ENCODE peak calls at places on chromosomes 7 and 10, in six cellular contexts. One of them, this sample, is unnamed.

GRCh38 chr7:79782256-79782655 is 328.8 kb upstream of the MAGI2 start:
- DNase-seq in colonic mucosa: no peak
- DNase-seq in activated T-helper 1 cell treated with anti-CD3 and anti-CD28 coated beads, Interleukin-12 subunit alpha, Interleukin-12 subunit beta, Interleukin-2, Interleukin-4 antibody, amounts not matched to agents 30 ng/mL and 10 ng/mL and 1 ng/mL, durations not matched to agents 14 hours and 24 hours and 36 hours: no peak
- DNase-seq in SK-N-MC: no peak
- DNase-seq in MCF 10A: no peak
- DNase-seq in left ventricle myocardium superior: no peak
- DNase-seq in this sample: no peak

GRCh38 chr10:112585052-112585451 is 138.0 kb downstream of the VTI1A start:
- DNase-seq in SK-N-MC: no peak
- DNase-seq in left ventricle myocardium superior: no peak
- DNase-seq in MCF 10A: peak; percentile 75
- DNase-seq in activated T-helper 1 cell treated with anti-CD3 and anti-CD28 coated beads, Interleukin-12 subunit alpha, Interleukin-12 subunit beta, Interleukin-2, Interleukin-4 antibody, amounts not matched to agents 30 ng/mL and 10 ng/mL and 1 ng/mL, durations not matched to agents 14 hours and 24 hours and 36 hours: no peak
- DNase-seq in colonic mucosa: no peak
- DNase-seq in this sample: peak; percentile 26

GRCh38 chr10:21700474-21700873 is 166.4 kb downstream of the MLLT10 start:
- DNase-seq in SK-N-MC: no peak
- DNase-seq in MCF 10A: no peak
- DNase-seq in colonic mucosa: no peak
- DNase-seq in left ventricle myocardium superior: no peak
- DNase-seq in activated T-helper 1 cell treated with anti-CD3 and anti-CD28 coated beads, Interleukin-12 subunit alpha, Interleukin-12 subunit beta, Interleukin-2, Interleukin-4 antibody, amounts not matched to agents 30 ng/mL and 10 ng/mL and 1 ng/mL, durations not matched to agents 14 hours and 24 hours and 36 hours: no peak
- DNase-seq in this sample: no peak

GRCh38 chr10:30791197-30791611 is 161.7 kb upstream of the LYZL2 start:
- DNase-seq in SK-N-MC: no peak
- DNase-seq in MCF 10A: no peak
- DNase-seq in colonic mucosa: peak; percentile 39
- DNase-seq in activated T-helper 1 cell treated with anti-CD3 and anti-CD28 coated beads, Interleukin-12 subunit alpha, Interleukin-12 subunit beta, Interleukin-2, Interleukin-4 antibody, amounts not matched to agents 30 ng/mL and 10 ng/mL and 1 ng/mL, durations not matched to agents 14 hours and 24 hours and 36 hours: no peak
- DNase-seq in left ventricle myocardium superior: no peak
- DNase-seq in this sample: no peak

GRCh38 chr7:44401692-44402091 is 76.3 kb upstream of the CAMK2B start:
- DNase-seq in left ventricle myocardium superior: no peak
- DNase-seq in activated T-helper 1 cell treated with anti-CD3 and anti-CD28 coated beads, Interleukin-12 subunit alpha, Interleukin-12 subunit beta, Interleukin-2, Interleukin-4 antibody, amounts not matched to agents 30 ng/mL and 10 ng/mL and 1 ng/mL, durations not matched to agents 14 hours and 24 hours and 36 hours: no peak
- DNase-seq in SK-N-MC: no peak
- DNase-seq in MCF 10A: no peak
- DNase-seq in colonic mucosa: no peak
- DNase-seq in this sample: no peak

GRCh38 chr10:7908541-7909210 is 90.4 kb downstream of the TAF3 start:
- DNase-seq in SK-N-MC: no peak
- DNase-seq in MCF 10A: no peak
- DNase-seq in activated T-helper 1 cell treated with anti-CD3 and anti-CD28 coated beads, Interleukin-12 subunit alpha, Interleukin-12 subunit beta, Interleukin-2, Interleukin-4 antibody, amounts not matched to agents 30 ng/mL and 10 ng/mL and 1 ng/mL, durations not matched to agents 14 hours and 24 hours and 36 hours: no peak
- DNase-seq in left ventricle myocardium superior: peak; percentile 46
- DNase-seq in colonic mucosa: no peak
- DNase-seq in this sample: peak; percentile 63

GRCh38 chr7:50315739-50316671 is 11.5 kb downstream of the IKZF1 start:
- DNase-seq in MCF 10A: no peak
- DNase-seq in SK-N-MC: no peak
- DNase-seq in colonic mucosa: no peak
- DNase-seq in activated T-helper 1 cell treated with anti-CD3 and anti-CD28 coated beads, Interleukin-12 subunit alpha, Interleukin-12 subunit beta, Interleukin-2, Interleukin-4 antibody, amounts not matched to agents 30 ng/mL and 10 ng/mL and 1 ng/mL, durations not matched to agents 14 hours and 24 hours and 36 hours: no peak
- DNase-seq in left ventricle myocardium superior: no peak
- DNase-seq in this sample: no peak

GRCh38 chr10:76883596-76883995 is 754.0 kb downstream of the KCNMA1 start:
- DNase-seq in MCF 10A: no peak
- DNase-seq in left ventricle myocardium superior: no peak
- DNase-seq in colonic mucosa: no peak
- DNase-seq in SK-N-MC: no peak
- DNase-seq in activated T-helper 1 cell treated with anti-CD3 and anti-CD28 coated beads, Interleukin-12 subunit alpha, Interleukin-12 subunit beta, Interleukin-2, Interleukin-4 antibody, amounts not matched to agents 30 ng/mL and 10 ng/mL and 1 ng/mL, durations not matched to agents 14 hours and 24 hours and 36 hours: no peak
- DNase-seq in this sample: no peak

GRCh38 chr7:46812047-46812672 is 769.8 kb downstream of the TNS3 start:
- DNase-seq in activated T-helper 1 cell treated with anti-CD3 and anti-CD28 coated beads, Interleukin-12 subunit alpha, Interleukin-12 subunit beta, Interleukin-2, Interleukin-4 antibody, amounts not matched to agents 30 ng/mL and 10 ng/mL and 1 ng/mL, durations not matched to agents 14 hours and 24 hours and 36 hours: no peak
- DNase-seq in SK-N-MC: no peak
- DNase-seq in left ventricle myocardium superior: no peak
- DNase-seq in colonic mucosa: no peak
- DNase-seq in MCF 10A: no peak
- DNase-seq in this sample: no peak

GRCh38 chr10:47346572-47347302 is 1.4 kb upstream of the RBP3 start:
- DNase-seq in left ventricle myocardium superior: no peak
- DNase-seq in activated T-helper 1 cell treated with anti-CD3 and anti-CD28 coated beads, Interleukin-12 subunit alpha, Interleukin-12 subunit beta, Interleukin-2, Interleukin-4 antibody, amounts not matched to agents 30 ng/mL and 10 ng/mL and 1 ng/mL, durations not matched to agents 14 hours and 24 hours and 36 hours: no peak
- DNase-seq in MCF 10A: peak; percentile 23
- DNase-seq in colonic mucosa: peak; percentile 44
- DNase-seq in SK-N-MC: no peak
- DNase-seq in this sample: no peak

GRCh38 chr10:34612446-34612845 is 202.7 kb downstream of the PARD3 start:
- DNase-seq in MCF 10A: peak; percentile 8
- DNase-seq in left ventricle myocardium superior: no peak
- DNase-seq in activated T-helper 1 cell treated with anti-CD3 and anti-CD28 coated beads, Interleukin-12 subunit alpha, Interleukin-12 subunit beta, Interleukin-2, Interleukin-4 antibody, amounts not matched to agents 30 ng/mL and 10 ng/mL and 1 ng/mL, durations not matched to agents 14 hours and 24 hours and 36 hours: no peak
- DNase-seq in colonic mucosa: no peak
- DNase-seq in SK-N-MC: no peak
- DNase-seq in this sample: no peak

GRCh38 chr10:97584060-97584797 is at the start of gene HOGA1:
- DNase-seq in SK-N-MC: no peak
- DNase-seq in activated T-helper 1 cell treated with anti-CD3 and anti-CD28 coated beads, Interleukin-12 subunit alpha, Interleukin-12 subunit beta, Interleukin-2, Interleukin-4 antibody, amounts not matched to agents 30 ng/mL and 10 ng/mL and 1 ng/mL, durations not matched to agents 14 hours and 24 hours and 36 hours: no peak
- DNase-seq in MCF 10A: peak; percentile 85
- DNase-seq in colonic mucosa: peak; percentile 32
- DNase-seq in left ventricle myocardium superior: peak; percentile 92
- DNase-seq in this sample: peak; percentile 90

GRCh38 chr7:105244594-105244993 is 144.1 kb downstream of the SRPK2 start:
- DNase-seq in activated T-helper 1 cell treated with anti-CD3 and anti-CD28 coated beads, Interleukin-12 subunit alpha, Interleukin-12 subunit beta, Interleukin-2, Interleukin-4 antibody, amounts not matched to agents 30 ng/mL and 10 ng/mL and 1 ng/mL, durations not matched to agents 14 hours and 24 hours and 36 hours: no peak
- DNase-seq in MCF 10A: no peak
- DNase-seq in SK-N-MC: no peak
- DNase-seq in left ventricle myocardium superior: peak; percentile 46
- DNase-seq in colonic mucosa: no peak
- DNase-seq in this sample: no peak

GRCh38 chr7:77797734-77798393 is 370 bp downstream of the TMEM60 start:
- DNase-seq in MCF 10A: no peak
- DNase-seq in SK-N-MC: no peak
- DNase-seq in colonic mucosa: no peak
- DNase-seq in activated T-helper 1 cell treated with anti-CD3 and anti-CD28 coated beads, Interleukin-12 subunit alpha, Interleukin-12 subunit beta, Interleukin-2, Interleukin-4 antibody, amounts not matched to agents 30 ng/mL and 10 ng/mL and 1 ng/mL, durations not matched to agents 14 hours and 24 hours and 36 hours: no peak
- DNase-seq in left ventricle myocardium superior: peak; percentile 62
- DNase-seq in this sample: no peak

GRCh38 chr7:28104811-28105210 is 75.8 kb downstream of the JAZF1 start:
- DNase-seq in SK-N-MC: no peak
- DNase-seq in colonic mucosa: no peak
- DNase-seq in MCF 10A: no peak
- DNase-seq in activated T-helper 1 cell treated with anti-CD3 and anti-CD28 coated beads, Interleukin-12 subunit alpha, Interleukin-12 subunit beta, Interleukin-2, Interleukin-4 antibody, amounts not matched to agents 30 ng/mL and 10 ng/mL and 1 ng/mL, durations not matched to agents 14 hours and 24 hours and 36 hours: no peak
- DNase-seq in left ventricle myocardium superior: no peak
- DNase-seq in this sample: no peak

GRCh38 chr10:120789292-120789691 is 61.9 kb upstream of the WDR11 start:
- DNase-seq in SK-N-MC: no peak
- DNase-seq in colonic mucosa: no peak
- DNase-seq in left ventricle myocardium superior: no peak
- DNase-seq in MCF 10A: no peak
- DNase-seq in activated T-helper 1 cell treated with anti-CD3 and anti-CD28 coated beads, Interleukin-12 subunit alpha, Interleukin-12 subunit beta, Interleukin-2, Interleukin-4 antibody, amounts not matched to agents 30 ng/mL and 10 ng/mL and 1 ng/mL, durations not matched to agents 14 hours and 24 hours and 36 hours: no peak
- DNase-seq in this sample: no peak

GRCh38 chr10:1183033-1183396 is 126.8 kb downstream of the WDR37 start:
- DNase-seq in MCF 10A: no peak
- DNase-seq in left ventricle myocardium superior: no peak
- DNase-seq in colonic mucosa: no peak
- DNase-seq in SK-N-MC: no peak
- DNase-seq in activated T-helper 1 cell treated with anti-CD3 and anti-CD28 coated beads, Interleukin-12 subunit alpha, Interleukin-12 subunit beta, Interleukin-2, Interleukin-4 antibody, amounts not matched to agents 30 ng/mL and 10 ng/mL and 1 ng/mL, durations not matched to agents 14 hours and 24 hours and 36 hours: no peak
- DNase-seq in this sample: no peak

GRCh38 chr10:99930731-99931550 is 78.8 kb downstream of the DNMBP start:
- DNase-seq in activated T-helper 1 cell treated with anti-CD3 and anti-CD28 coated beads, Interleukin-12 subunit alpha, Interleukin-12 subunit beta, Interleukin-2, Interleukin-4 antibody, amounts not matched to agents 30 ng/mL and 10 ng/mL and 1 ng/mL, durations not matched to agents 14 hours and 24 hours and 36 hours: no peak
- DNase-seq in SK-N-MC: no peak
- DNase-seq in MCF 10A: peak; percentile 42
- DNase-seq in colonic mucosa: peak; percentile 94
- DNase-seq in left ventricle myocardium superior: no peak
- DNase-seq in this sample: peak; percentile 90

GRCh38 chr7:148688526-148688925 is 10.2 kb upstream of the CUL1 start:
- DNase-seq in left ventricle myocardium superior: no peak
- DNase-seq in activated T-helper 1 cell treated with anti-CD3 and anti-CD28 coated beads, Interleukin-12 subunit alpha, Interleukin-12 subunit beta, Interleukin-2, Interleukin-4 antibody, amounts not matched to agents 30 ng/mL and 10 ng/mL and 1 ng/mL, durations not matched to agents 14 hours and 24 hours and 36 hours: no peak
- DNase-seq in MCF 10A: no peak
- DNase-seq in SK-N-MC: no peak
- DNase-seq in colonic mucosa: no peak
- DNase-seq in this sample: no peak

GRCh38 chr7:137890449-137890916 is 43.7 kb upstream of the DGKI start:
- DNase-seq in left ventricle myocardium superior: no peak
- DNase-seq in colonic mucosa: no peak
- DNase-seq in MCF 10A: no peak
- DNase-seq in activated T-helper 1 cell treated with anti-CD3 and anti-CD28 coated beads, Interleukin-12 subunit alpha, Interleukin-12 subunit beta, Interleukin-2, Interleukin-4 antibody, amounts not matched to agents 30 ng/mL and 10 ng/mL and 1 ng/mL, durations not matched to agents 14 hours and 24 hours and 36 hours: no peak
- DNase-seq in SK-N-MC: no peak
- DNase-seq in this sample: no peak

GRCh38 chr7:30134011-30134410 is 775 bp upstream of the MTURN start:
- DNase-seq in colonic mucosa: no peak
- DNase-seq in activated T-helper 1 cell treated with anti-CD3 and anti-CD28 coated beads, Interleukin-12 subunit alpha, Interleukin-12 subunit beta, Interleukin-2, Interleukin-4 antibody, amounts not matched to agents 30 ng/mL and 10 ng/mL and 1 ng/mL, durations not matched to agents 14 hours and 24 hours and 36 hours: no peak
- DNase-seq in MCF 10A: no peak
- DNase-seq in left ventricle myocardium superior: no peak
- DNase-seq in SK-N-MC: no peak
- DNase-seq in this sample: no peak

GRCh38 chr7:28060371-28060950 is 120.1 kb downstream of the JAZF1 start:
- DNase-seq in left ventricle myocardium superior: no peak
- DNase-seq in MCF 10A: no peak
- DNase-seq in activated T-helper 1 cell treated with anti-CD3 and anti-CD28 coated beads, Interleukin-12 subunit alpha, Interleukin-12 subunit beta, Interleukin-2, Interleukin-4 antibody, amounts not matched to agents 30 ng/mL and 10 ng/mL and 1 ng/mL, durations not matched to agents 14 hours and 24 hours and 36 hours: no peak
- DNase-seq in SK-N-MC: no peak
- DNase-seq in colonic mucosa: no peak
- DNase-seq in this sample: no peak

GRCh38 chr10:18594574-18595156 is 56.7 kb downstream of the NSUN6 start:
- DNase-seq in MCF 10A: peak; percentile 11
- DNase-seq in activated T-helper 1 cell treated with anti-CD3 and anti-CD28 coated beads, Interleukin-12 subunit alpha, Interleukin-12 subunit beta, Interleukin-2, Interleukin-4 antibody, amounts not matched to agents 30 ng/mL and 10 ng/mL and 1 ng/mL, durations not matched to agents 14 hours and 24 hours and 36 hours: no peak
- DNase-seq in SK-N-MC: no peak
- DNase-seq in left ventricle myocardium superior: peak; percentile 38
- DNase-seq in colonic mucosa: no peak
- DNase-seq in this sample: no peak

GRCh38 chr7:11127112-11127785 is 153.6 kb downstream of the PHF14 start:
- DNase-seq in MCF 10A: no peak
- DNase-seq in SK-N-MC: no peak
- DNase-seq in colonic mucosa: no peak
- DNase-seq in left ventricle myocardium superior: no peak
- DNase-seq in activated T-helper 1 cell treated with anti-CD3 and anti-CD28 coated beads, Interleukin-12 subunit alpha, Interleukin-12 subunit beta, Interleukin-2, Interleukin-4 antibody, amounts not matched to agents 30 ng/mL and 10 ng/mL and 1 ng/mL, durations not matched to agents 14 hours and 24 hours and 36 hours: no peak
- DNase-seq in this sample: no peak

GRCh38 chr10:84550756-84551436 is 222.5 kb downstream of the CCSER2 start:
- DNase-seq in SK-N-MC: no peak
- DNase-seq in activated T-helper 1 cell treated with anti-CD3 and anti-CD28 coated beads, Interleukin-12 subunit alpha, Interleukin-12 subunit beta, Interleukin-2, Interleukin-4 antibody, amounts not matched to agents 30 ng/mL and 10 ng/mL and 1 ng/mL, durations not matched to agents 14 hours and 24 hours and 36 hours: no peak
- DNase-seq in MCF 10A: no peak
- DNase-seq in left ventricle myocardium superior: no peak
- DNase-seq in colonic mucosa: no peak
- DNase-seq in this sample: no peak

GRCh38 chr10:35803046-35803445 is 160.9 kb upstream of the FZD8 start:
- DNase-seq in colonic mucosa: no peak
- DNase-seq in SK-N-MC: no peak
- DNase-seq in MCF 10A: no peak
- DNase-seq in left ventricle myocardium superior: no peak
- DNase-seq in activated T-helper 1 cell treated with anti-CD3 and anti-CD28 coated beads, Interleukin-12 subunit alpha, Interleukin-12 subunit beta, Interleukin-2, Interleukin-4 antibody, amounts not matched to agents 30 ng/mL and 10 ng/mL and 1 ng/mL, durations not matched to agents 14 hours and 24 hours and 36 hours: no peak
- DNase-seq in this sample: no peak

GRCh38 chr7:77157446-77157845 is 35.0 kb downstream of the CCDC146 start:
- DNase-seq in activated T-helper 1 cell treated with anti-CD3 and anti-CD28 coated beads, Interleukin-12 subunit alpha, Interleukin-12 subunit beta, Interleukin-2, Interleukin-4 antibody, amounts not matched to agents 30 ng/mL and 10 ng/mL and 1 ng/mL, durations not matched to agents 14 hours and 24 hours and 36 hours: peak; percentile 2
- DNase-seq in left ventricle myocardium superior: no peak
- DNase-seq in SK-N-MC: no peak
- DNase-seq in MCF 10A: peak; percentile 17
- DNase-seq in colonic mucosa: no peak
- DNase-seq in this sample: no peak

GRCh38 chr10:49499305-49499851 is 39.5 kb downstream of the ERCC6 start:
- DNase-seq in left ventricle myocardium superior: no peak
- DNase-seq in SK-N-MC: no peak
- DNase-seq in activated T-helper 1 cell treated with anti-CD3 and anti-CD28 coated beads, Interleukin-12 subunit alpha, Interleukin-12 subunit beta, Interleukin-2, Interleukin-4 antibody, amounts not matched to agents 30 ng/mL and 10 ng/mL and 1 ng/mL, durations not matched to agents 14 hours and 24 hours and 36 hours: no peak
- DNase-seq in colonic mucosa: peak; percentile 21
- DNase-seq in MCF 10A: no peak
- DNase-seq in this sample: no peak

GRCh38 chr7:82755705-82756551 is 312.4 kb upstream of the CACNA2D1 start:
- DNase-seq in activated T-helper 1 cell treated with anti-CD3 and anti-CD28 coated beads, Interleukin-12 subunit alpha, Interleukin-12 subunit beta, Interleukin-2, Interleukin-4 antibody, amounts not matched to agents 30 ng/mL and 10 ng/mL and 1 ng/mL, durations not matched to agents 14 hours and 24 hours and 36 hours: no peak
- DNase-seq in left ventricle myocardium superior: no peak
- DNase-seq in MCF 10A: no peak
- DNase-seq in SK-N-MC: no peak
- DNase-seq in colonic mucosa: no peak
- DNase-seq in this sample: no peak

GRCh38 chr10:19945275-19945674 is 129.0 kb downstream of the PLXDC2 start:
- DNase-seq in activated T-helper 1 cell treated with anti-CD3 and anti-CD28 coated beads, Interleukin-12 subunit alpha, Interleukin-12 subunit beta, Interleukin-2, Interleukin-4 antibody, amounts not matched to agents 30 ng/mL and 10 ng/mL and 1 ng/mL, durations not matched to agents 14 hours and 24 hours and 36 hours: no peak
- DNase-seq in MCF 10A: no peak
- DNase-seq in left ventricle myocardium superior: peak; percentile 64
- DNase-seq in colonic mucosa: no peak
- DNase-seq in SK-N-MC: no peak
- DNase-seq in this sample: peak; percentile 45

GRCh38 chr7:14228341-14228740 is 238.9 kb upstream of the ETV1 start:
- DNase-seq in activated T-helper 1 cell treated with anti-CD3 and anti-CD28 coated beads, Interleukin-12 subunit alpha, Interleukin-12 subunit beta, Interleukin-2, Interleukin-4 antibody, amounts not matched to agents 30 ng/mL and 10 ng/mL and 1 ng/mL, durations not matched to agents 14 hours and 24 hours and 36 hours: no peak
- DNase-seq in colonic mucosa: no peak
- DNase-seq in SK-N-MC: no peak
- DNase-seq in MCF 10A: no peak
- DNase-seq in left ventricle myocardium superior: no peak
- DNase-seq in this sample: no peak

GRCh38 chr7:132138817-132139216 is 437.5 kb downstream of the PLXNA4 start:
- DNase-seq in left ventricle myocardium superior: no peak
- DNase-seq in colonic mucosa: no peak
- DNase-seq in MCF 10A: no peak
- DNase-seq in SK-N-MC: no peak
- DNase-seq in activated T-helper 1 cell treated with anti-CD3 and anti-CD28 coated beads, Interleukin-12 subunit alpha, Interleukin-12 subunit beta, Interleukin-2, Interleukin-4 antibody, amounts not matched to agents 30 ng/mL and 10 ng/mL and 1 ng/mL, durations not matched to agents 14 hours and 24 hours and 36 hours: no peak
- DNase-seq in this sample: no peak

GRCh38 chr10:120755771-120756170 is 95.4 kb upstream of the WDR11 start:
- DNase-seq in activated T-helper 1 cell treated with anti-CD3 and anti-CD28 coated beads, Interleukin-12 subunit alpha, Interleukin-12 subunit beta, Interleukin-2, Interleukin-4 antibody, amounts not matched to agents 30 ng/mL and 10 ng/mL and 1 ng/mL, durations not matched to agents 14 hours and 24 hours and 36 hours: no peak
- DNase-seq in MCF 10A: no peak
- DNase-seq in colonic mucosa: no peak
- DNase-seq in left ventricle myocardium superior: no peak
- DNase-seq in SK-N-MC: no peak
- DNase-seq in this sample: no peak

GRCh38 chr7:120554960-120555571 is 282.1 kb downstream of the KCND2 start:
- DNase-seq in left ventricle myocardium superior: no peak
- DNase-seq in colonic mucosa: peak; percentile 25
- DNase-seq in SK-N-MC: peak; percentile 72
- DNase-seq in activated T-helper 1 cell treated with anti-CD3 and anti-CD28 coated beads, Interleukin-12 subunit alpha, Interleukin-12 subunit beta, Interleukin-2, Interleukin-4 antibody, amounts not matched to agents 30 ng/mL and 10 ng/mL and 1 ng/mL, durations not matched to agents 14 hours and 24 hours and 36 hours: no peak
- DNase-seq in MCF 10A: peak; percentile 60
- DNase-seq in this sample: peak; percentile 37

GRCh38 chr7:100802951-100803350 is 24.4 kb downstream of the EPHB4 start:
- DNase-seq in left ventricle myocardium superior: no peak
- DNase-seq in activated T-helper 1 cell treated with anti-CD3 and anti-CD28 coated beads, Interleukin-12 subunit alpha, Interleukin-12 subunit beta, Interleukin-2, Interleukin-4 antibody, amounts not matched to agents 30 ng/mL and 10 ng/mL and 1 ng/mL, durations not matched to agents 14 hours and 24 hours and 36 hours: no peak
- DNase-seq in MCF 10A: peak; percentile 16
- DNase-seq in SK-N-MC: no peak
- DNase-seq in colonic mucosa: peak; percentile 63
- DNase-seq in this sample: no peak

GRCh38 chr7:155291045-155291530 is 6.6 kb upstream of the INSIG1 start:
- DNase-seq in activated T-helper 1 cell treated with anti-CD3 and anti-CD28 coated beads, Interleukin-12 subunit alpha, Interleukin-12 subunit beta, Interleukin-2, Interleukin-4 antibody, amounts not matched to agents 30 ng/mL and 10 ng/mL and 1 ng/mL, durations not matched to agents 14 hours and 24 hours and 36 hours: no peak
- DNase-seq in left ventricle myocardium superior: no peak
- DNase-seq in SK-N-MC: no peak
- DNase-seq in colonic mucosa: peak; percentile 60
- DNase-seq in MCF 10A: peak; percentile 87
- DNase-seq in this sample: peak; percentile 61

This sample was measured in mucosa of gallbladder.